ENCODE peak calls at places on chromosomes 16 and 17, in five cellular contexts. U is sciatic nerve; F is effector memory CD8-positive, alpha-beta T cell; D is C1 segment of cervical spinal cord; I is AG09309. K is an unnamed sample.
A peak's percentile ranks its signal among the peaks of the same experiment; 100 is the strongest.

GRCh38 chr16:15650698-15651161 is 685 bp downstream of the NDE1 start:
- DNase-seq in U (peak; percentile 64), F (peak; percentile 46), D (peak; percentile 58), I (no peak), K (no peak)

GRCh38 chr17:49850772-49851386 is 3.0 kb upstream of the TAC4 start:
- DNase-seq in U (no peak), F (no peak), D (no peak), I (no peak), K (no peak)

GRCh38 chr17:39662551-39663339 is 2.4 kb upstream of the TCAP start:
- DNase-seq in U (no peak), F (no peak), D (no peak), I (no peak), K (no peak)

GRCh38 chr17:7903154-7904103 is 12.7 kb downstream of the RNF227 start:
- DNase-seq in U (no peak), F (no peak), D (no peak), I (no peak), K (no peak)

GRCh38 chr16:70713342-70713741 is 27.5 kb upstream of the MTSS2 start:
- DNase-seq in U (no peak), F (no peak), D (no peak), I (no peak), K (no peak)

GRCh38 chr16:84199097-84199496 is 8.1 kb downstream of the ADAD2 start:
- DNase-seq in U (no peak), F (no peak), D (no peak), I (no peak), K (no peak)

GRCh38 chr17:72725432-72726068 is 366.9 kb downstream of the SLC39A11 start:
- DNase-seq in U (peak; percentile 77), F (peak; percentile 15), D (peak; percentile 33), I (no peak), K (no peak)

GRCh38 chr17:39781028-39781800 is 43.5 kb downstream of the GRB7 start:
- DNase-seq in U (no peak), F (no peak), D (no peak), I (no peak), K (no peak)

GRCh38 chr16:46690281-46691178 is 1.1 kb downstream of the ORC6 start:
- DNase-seq in U (no peak), F (no peak), D (no peak), I (no peak), K (no peak)

GRCh38 chr17:81388091-81388611 is 7.1 kb upstream of the BAHCC1 start:
- DNase-seq in U (no peak), F (no peak), D (no peak), I (no peak), K (no peak)

K was measured in naive B cell.